ENCODE peak calls at places on chromosomes 6 and 20, in eight cellular contexts. Q is colonic mucosa; Y is body of pancreas; J is aorta; D is suprapubic skin; I is CD4-positive, alpha-beta memory T cell; U is fibroblast of lung; C is heart left ventricle. G is an unnamed sample. For H3K4me1, the result is how much of the 10 kb centered on the place peaks cover.

GRCh38 chr20:45945678-45946148 is 11.2 kb downstream of the PCIF1 start:
- DNase-seq in Q (no peak), Y (peak), J (no peak), D (peak), I (no peak), U (peak), C (no peak), G (no peak)

GRCh38 chr20:8218861-8219260 is 86.8 kb downstream of the PLCB1 start:
- DNase-seq in Q (no peak), Y (no peak), J (no peak), D (no peak), I (no peak), U (peak), C (no peak), G (no peak)

GRCh38 chr6:2877057-2877882 is 25.8 kb downstream of the SERPINB9 start:
- DNase-seq in Q (peak), Y (no peak), J (no peak), D (no peak), I (no peak), U (peak), C (no peak), G (no peak)

GRCh38 chr6:153831350-153832078 is 207.5 kb upstream of the OPRM1 start:
- DNase-seq in Q (no peak), Y (no peak), J (no peak), D (no peak), I (no peak), U (no peak), C (no peak), G (no peak)

GRCh38 chr6:45724511-45724910 is 291.1 kb downstream of the CLIC5 start:
- DNase-seq in Q (no peak), Y (no peak), J (no peak), D (no peak), I (no peak), U (peak), C (no peak), G (no peak)

GRCh38 chr6:107731422-107732319 is 92.4 kb downstream of the SCML4 start:
- DNase-seq in Q (peak), Y (no peak), J (no peak), D (no peak), I (peak), U (no peak), C (no peak), G (no peak)

GRCh38 chr6:1498491-1499113 is 109.2 kb downstream of the FOXF2 start:
- DNase-seq in Q (no peak), Y (no peak), J (no peak), D (no peak), I (no peak), U (no peak), C (no peak), G (no peak)

GRCh38 chr6:41288025-41288777 is 1.7 kb upstream of the TREM1 start:
- DNase-seq in Q (no peak), Y (no peak), J (no peak), D (no peak), I (no peak), U (no peak), C (no peak), G (no peak)

GRCh38 chr6:169997930-169998218 is 246.5 kb downstream of the ERMARD start:
- DNase-seq in Q (no peak), Y (no peak), J (peak), D (no peak), I (no peak), U (no peak), C (no peak), G (no peak)

GRCh38 chr6:125611573-125612399 is 137.6 kb upstream of the HEY2 start:
- DNase-seq in Q (no peak), Y (peak), J (no peak), D (no peak), I (no peak), U (peak), C (peak), G (no peak)

GRCh38 chr20:6863798-6864201 is 96.3 kb downstream of the BMP2 start:
- DNase-seq in Q (no peak), Y (no peak), J (no peak), D (no peak), I (no peak), U (peak), C (no peak), G (no peak)

GRCh38 chr6:30687659-30688431 is 1.4 kb upstream of the PPP1R18 start:
- DNase-seq in Q (peak), Y (no peak), J (peak), D (no peak), I (no peak), U (peak), C (peak), G (no peak)

GRCh38 chr6:139693735-139694134 is 319.3 kb upstream of the CITED2 start:
- DNase-seq in Q (no peak), Y (no peak), J (no peak), D (no peak), I (no peak), U (no peak), C (no peak), G (no peak)

GRCh38 chr6:75306074-75306473 is 21.5 kb upstream of the TMEM30A start:
- DNase-seq in Q (no peak), Y (no peak), J (no peak), D (no peak), I (peak), U (no peak), C (no peak), G (no peak)

GRCh38 chr6:56570434-56571359 is 72.0 kb downstream of the DST start:
- DNase-seq in Q (no peak), Y (no peak), J (no peak), D (no peak), I (no peak), U (peak), C (no peak), G (no peak)

GRCh38 chr6:54020311-54020710 is 90.9 kb upstream of the MLIP start:
- DNase-seq in Q (no peak), Y (no peak), J (no peak), D (no peak), I (no peak), U (no peak), C (no peak), G (no peak)

GRCh38 chr6:110542311-110543024 is 66.1 kb upstream of the SLC22A16 start:
- DNase-seq in Q (no peak), Y (no peak), J (no peak), D (no peak), I (no peak), U (no peak), C (peak), G (peak)

GRCh38 chr20:20457392-20458126 is 89.7 kb downstream of the INSM1 start:
- DNase-seq in Q (no peak), Y (no peak), J (no peak), D (no peak), I (no peak), U (peak), C (no peak), G (no peak)

GRCh38 chr6:146628350-146628749 is 29.6 kb downstream of the ADGB start:
- DNase-seq in Q (no peak), Y (no peak), J (no peak), D (no peak), I (no peak), U (no peak), C (no peak), G (no peak)

GRCh38 chr6:136964368-136964767 is 42.3 kb downstream of the SLC35D3 start:
- DNase-seq in Q (peak), Y (no peak), J (no peak), D (no peak), I (no peak), U (no peak), C (no peak), G (no peak)

GRCh38 chr20:18754030-18754659 is 59.4 kb upstream of the SCP2D1 start:
- DNase-seq in Q (no peak), Y (no peak), J (no peak), D (no peak), I (peak), U (peak), C (no peak), G (no peak)

GRCh38 chr6:127267742-127268588 is 1.3 kb downstream of the RNF146 start:
- DNase-seq in Q (no peak), Y (no peak), J (no peak), D (no peak), I (peak), U (no peak), C (no peak), G (no peak)

GRCh38 chr20:51510961-51511360 is 31.6 kb downstream of the NFATC2 start:
- DNase-seq in Q (no peak), Y (no peak), J (no peak), D (no peak), I (no peak), U (no peak), C (no peak), G (no peak)

GRCh38 chr20:10557685-10558084 is 116.1 kb downstream of the JAG1 start:
- DNase-seq in Q (no peak), Y (no peak), J (no peak), D (no peak), I (no peak), U (peak), C (no peak), G (no peak)

GRCh38 chr6:159842035-159842434 is 42.0 kb downstream of the PNLDC1 start:
- DNase-seq in Q (no peak), Y (no peak), J (no peak), D (no peak), I (no peak), U (peak), C (no peak), G (no peak)

GRCh38 chr6:52641826-52642225 is 29.1 kb upstream of the TMEM14A start:
- DNase-seq in Q (no peak), Y (no peak), J (no peak), D (no peak), I (no peak), U (no peak), C (no peak), G (no peak)

GRCh38 chr20:37326666-37327065 is 19.3 kb upstream of the SRC start:
- DNase-seq in Q (no peak), Y (no peak), J (peak), D (no peak), I (no peak), U (no peak), C (no peak), G (no peak)
- H3K4me1 ChIP-seq in Q (under half), Y (under half), J (under half), D (under half), I (under half), U (under half), C (under half), G (under half)

GRCh38 chr20:44649976-44650375 is 1.5 kb downstream of the ADA start:
- DNase-seq in Q (no peak), Y (no peak), J (no peak), D (no peak), I (no peak), U (no peak), C (no peak), G (no peak)
- H3K4me3 ChIP-seq in Q (no peak), Y (no peak), J (no peak), D (peak), I (peak), U (no peak), C (peak), G (no peak)

DNA sequence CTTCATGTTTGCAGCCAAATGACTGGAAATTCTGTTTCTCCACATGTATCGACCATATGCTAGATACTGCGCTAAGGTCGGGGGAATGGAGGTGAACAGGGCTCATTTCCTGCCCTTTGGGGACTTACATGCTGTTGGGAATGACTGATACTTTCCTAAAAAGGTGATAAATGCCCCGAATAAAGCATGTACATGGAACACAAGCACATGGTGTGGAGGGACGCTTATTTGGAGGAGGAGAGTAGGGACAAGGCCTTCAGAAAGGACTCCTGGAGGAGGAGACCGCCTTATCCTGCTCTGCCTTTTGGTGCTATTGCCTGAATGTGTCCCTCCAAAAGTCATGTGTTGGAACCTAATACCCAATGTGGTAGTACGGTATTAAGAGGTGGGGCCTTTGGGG is 344.5 kb downstream of the PRL start:
- DNase-seq in Q (no peak), Y (no peak), J (no peak), D (no peak), I (no peak), U (no peak), C (no peak), G (no peak)
- H3K4me1 ChIP-seq in Q (under half), Y (under half), J (under half), D (under half), I (under half), U (under half), C (under half), G (under half)

DNA sequence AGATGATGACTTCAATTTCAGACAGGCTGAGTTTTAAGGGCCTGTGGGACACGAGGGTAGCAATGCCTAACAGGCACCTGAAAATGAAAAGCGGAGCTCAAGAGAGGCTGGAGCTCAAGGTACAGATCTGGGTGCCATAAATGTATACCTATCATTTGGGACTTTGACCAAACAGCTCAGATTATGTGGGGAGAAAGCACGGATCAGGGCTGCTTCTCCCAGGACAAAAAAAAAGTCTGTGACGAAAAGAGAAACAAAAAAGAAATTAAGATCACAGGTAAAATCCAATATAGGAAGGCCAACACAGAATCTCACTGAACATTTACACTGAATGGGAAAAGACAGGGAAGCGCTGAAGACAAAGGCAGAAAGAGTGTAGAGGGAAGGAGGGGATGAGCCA is 1.9 kb downstream of the PRELID3B start:
- DNase-seq in Q (peak), Y (no peak), J (no peak), D (no peak), I (no peak), U (no peak), C (no peak), G (no peak)
- H3K4me3 ChIP-seq in Q (peak), Y (no peak), J (no peak), D (no peak), I (no peak), U (no peak), C (no peak), G (peak)

GRCh38 chr20:63005862-63006564 is 751 bp downstream of the BHLHE23 start:
- DNase-seq in Q (no peak), Y (no peak), J (no peak), D (no peak), I (no peak), U (peak), C (no peak), G (no peak)
- H3K4me1 ChIP-seq in Q (under half), Y (under half), J (under half), D (under half), I (under half), U (under half), C (under half), G (under half)

DNA sequence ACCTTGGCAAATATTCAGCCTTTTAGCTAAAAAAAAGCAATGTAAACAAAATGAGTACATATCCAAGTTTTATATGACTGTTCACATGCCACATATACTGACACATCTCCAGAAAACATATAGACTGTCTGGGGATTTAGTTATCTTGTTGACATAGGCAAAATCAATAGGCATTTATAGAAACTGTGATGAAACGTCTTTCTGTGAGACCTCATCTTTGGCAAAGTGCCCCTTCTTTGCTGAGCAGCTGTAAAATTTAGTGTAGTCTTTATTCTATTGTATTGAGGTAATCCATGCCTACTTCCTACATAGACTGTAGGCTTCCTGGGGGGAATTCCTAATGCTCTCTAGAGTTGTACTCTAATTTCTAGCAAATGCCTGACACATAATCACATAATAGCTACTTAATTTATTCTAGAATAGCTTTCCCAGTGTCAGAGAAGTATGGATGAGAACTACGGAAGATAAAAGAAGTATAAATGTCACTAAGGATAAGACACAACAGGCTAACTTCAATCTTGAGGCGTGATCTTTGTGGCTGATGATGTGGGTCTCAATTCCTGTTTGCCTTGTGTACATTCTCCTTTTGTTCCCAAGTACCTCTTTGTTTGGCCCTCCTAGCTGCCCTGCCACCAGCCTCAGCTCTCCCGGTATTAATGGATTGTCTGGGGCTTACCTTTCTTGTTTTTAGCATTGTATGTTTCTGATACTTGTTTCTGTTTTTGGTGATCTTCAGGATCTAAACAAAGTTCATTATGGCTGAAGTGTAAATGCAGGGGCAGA is 30.6 kb downstream of the PTCHD4 start:
- DNase-seq in Q (no peak), Y (no peak), J (no peak), D (no peak), I (no peak), U (no peak), C (no peak), G (no peak)
- H3K4me3 ChIP-seq in Q (no peak), Y (no peak), J (no peak), D (no peak), I (no peak), U (no peak), C (no peak), G (no peak)

GRCh38 chr6:35727935-35728662 is 8.7 kb upstream of the ARMC12 start:
- DNase-seq in Q (peak), Y (peak), J (peak), D (peak), I (peak), U (peak), C (peak), G (peak)

GRCh38 chr6:35730745-35731413 is 6.0 kb upstream of the ARMC12 start:
- DNase-seq in Q (no peak), Y (no peak), J (no peak), D (peak), I (no peak), U (no peak), C (no peak), G (no peak)

GRCh38 chr6:35728663-35729348 is 8.0 kb upstream of the ARMC12 start:
- DNase-seq in Q (peak), Y (peak), J (no peak), D (peak), I (peak), U (no peak), C (peak), G (peak)

GRCh38 chr6:35729722-35730121 is 7.1 kb upstream of the ARMC12 start:
- DNase-seq in Q (peak), Y (no peak), J (no peak), D (no peak), I (no peak), U (no peak), C (no peak), G (no peak)

GRCh38 chr6:35729349-35729678 is 7.5 kb upstream of the ARMC12 start:
- DNase-seq in Q (no peak), Y (no peak), J (no peak), D (no peak), I (no peak), U (no peak), C (no peak), G (no peak)
- H3K4me1 ChIP-seq in Q (half or more), Y (half or more), J (under half), D (half or more), I (half or more), U (under half), C (half or more), G (under half)

GRCh38 chr20:35487479-35487878 is 32.1 kb downstream of the CEP250 start:
- DNase-seq in Q (no peak), Y (no peak), J (no peak), D (no peak), I (no peak), U (no peak), C (no peak), G (no peak)

GRCh38 chr20:35489717-35490116 is 34.3 kb downstream of the CEP250 start:
- DNase-seq in Q (no peak), Y (no peak), J (no peak), D (no peak), I (no peak), U (no peak), C (no peak), G (no peak)

GRCh38 chr20:35491823-35492222 is 36.4 kb downstream of the CEP250 start:
- DNase-seq in Q (no peak), Y (no peak), J (no peak), D (no peak), I (no peak), U (peak), C (no peak), G (no peak)

GRCh38 chr20:35492352-35492751 is 37.0 kb downstream of the CEP250 start:
- DNase-seq in Q (no peak), Y (no peak), J (no peak), D (no peak), I (no peak), U (no peak), C (no peak), G (no peak)

DNA sequence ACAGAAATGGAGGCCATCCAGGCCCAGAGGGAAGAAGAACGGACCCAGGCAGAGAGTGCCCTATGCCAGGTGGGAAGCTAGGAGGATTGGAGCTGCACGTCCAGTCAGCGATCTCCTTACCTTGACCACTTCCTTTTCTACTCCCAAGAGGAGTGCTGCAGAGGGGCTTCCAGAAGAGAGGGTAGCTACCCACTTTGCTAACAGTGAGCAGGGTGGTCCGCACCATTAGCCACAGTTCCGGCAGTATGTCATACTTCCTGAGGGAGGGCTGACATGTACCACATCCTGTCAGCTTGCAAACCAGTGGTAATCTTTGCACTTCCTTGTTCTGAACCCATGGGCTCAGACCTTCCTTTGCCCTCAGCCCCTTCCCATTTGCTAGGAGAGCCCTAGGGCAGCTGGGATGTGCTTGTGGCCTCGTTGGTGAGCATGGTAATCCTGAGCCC is 35.4 kb downstream of the CEP250 start:
- DNase-seq in Q (peak), Y (no peak), J (no peak), D (no peak), I (peak), U (no peak), C (no peak), G (no peak)
- H3K4me3 ChIP-seq in Q (peak), Y (no peak), J (no peak), D (peak), I (peak), U (no peak), C (peak), G (no peak)

G was measured in BE2C.